ENCODE peak calls at places on chromosomes 7 and 10, in ten cellular contexts. One of them, this sample, is unnamed.

GRCh38 chr7:139575338-139575680 is 51.8 kb downstream of the CLEC2L start:
- DNase-seq in GM12878: no peak
- DNase-seq in A549: no peak
- DNase-seq in H1: no peak
- DNase-seq in suprapubic skin: no peak
- DNase-seq in stomach: peak
- DNase-seq in transverse colon: no peak
- DNase-seq in upper lobe of left lung: no peak
- DNase-seq in SK-N-SH: no peak
- DNase-seq in HepG2: no peak
- DNase-seq in this sample: no peak

GRCh38 chr7:12609556-12609955 is 39.0 kb downstream of the SCIN start:
- DNase-seq in GM12878: no peak
- DNase-seq in A549: no peak
- DNase-seq in H1: no peak
- DNase-seq in suprapubic skin: no peak
- DNase-seq in stomach: no peak
- DNase-seq in transverse colon: no peak
- DNase-seq in upper lobe of left lung: no peak
- DNase-seq in SK-N-SH: no peak
- DNase-seq in HepG2: no peak
- DNase-seq in this sample: no peak

GRCh38 chr7:45061807-45062206 is 27.0 kb downstream of the NACAD start:
- DNase-seq in GM12878: no peak
- DNase-seq in A549: no peak
- DNase-seq in H1: no peak
- DNase-seq in suprapubic skin: no peak
- DNase-seq in stomach: no peak
- DNase-seq in transverse colon: no peak
- DNase-seq in upper lobe of left lung: no peak
- DNase-seq in SK-N-SH: no peak
- DNase-seq in HepG2: no peak
- DNase-seq in this sample: no peak

GRCh38 chr7:44291066-44291732 is 34.2 kb downstream of the CAMK2B start:
- DNase-seq in GM12878: no peak
- DNase-seq in A549: no peak
- DNase-seq in H1: no peak
- DNase-seq in suprapubic skin: peak
- DNase-seq in stomach: peak
- DNase-seq in transverse colon: peak
- DNase-seq in upper lobe of left lung: peak
- DNase-seq in SK-N-SH: peak
- DNase-seq in HepG2: no peak
- DNase-seq in this sample: peak

GRCh38 chr10:33094263-33095051 is 136.4 kb upstream of the ITGB1 start:
- DNase-seq in GM12878: no peak
- DNase-seq in A549: no peak
- DNase-seq in H1: no peak
- DNase-seq in suprapubic skin: no peak
- DNase-seq in stomach: no peak
- DNase-seq in transverse colon: no peak
- DNase-seq in upper lobe of left lung: peak
- DNase-seq in SK-N-SH: no peak
- DNase-seq in HepG2: no peak
- DNase-seq in this sample: no peak

GRCh38 chr10:124155781-124156401 is 62.5 kb upstream of the CHST15 start:
- DNase-seq in GM12878: no peak
- DNase-seq in A549: no peak
- DNase-seq in H1: no peak
- DNase-seq in suprapubic skin: peak
- DNase-seq in stomach: no peak
- DNase-seq in transverse colon: no peak
- DNase-seq in upper lobe of left lung: peak
- DNase-seq in SK-N-SH: no peak
- DNase-seq in HepG2: no peak
- DNase-seq in this sample: peak

GRCh38 chr7:80159802-80160201 is 25.2 kb downstream of the GNAI1 start:
- DNase-seq in GM12878: no peak
- DNase-seq in A549: no peak
- DNase-seq in H1: no peak
- DNase-seq in suprapubic skin: no peak
- DNase-seq in stomach: no peak
- DNase-seq in transverse colon: no peak
- DNase-seq in upper lobe of left lung: no peak
- DNase-seq in SK-N-SH: no peak
- DNase-seq in HepG2: no peak
- DNase-seq in this sample: no peak

GRCh38 chr7:116524609-116525297 is at the start of gene CAV1:
- DNase-seq in GM12878: no peak
- DNase-seq in A549: peak
- DNase-seq in H1: peak
- DNase-seq in suprapubic skin: peak
- DNase-seq in stomach: peak
- DNase-seq in transverse colon: peak
- DNase-seq in upper lobe of left lung: peak
- DNase-seq in SK-N-SH: peak
- DNase-seq in HepG2: no peak
- DNase-seq in this sample: peak

GRCh38 chr10:63637833-63638443 is 116.7 kb downstream of the REEP3 start:
- DNase-seq in GM12878: no peak
- DNase-seq in A549: no peak
- DNase-seq in H1: no peak
- DNase-seq in suprapubic skin: no peak
- DNase-seq in stomach: no peak
- DNase-seq in transverse colon: no peak
- DNase-seq in upper lobe of left lung: no peak
- DNase-seq in SK-N-SH: no peak
- DNase-seq in HepG2: no peak
- DNase-seq in this sample: no peak

GRCh38 chr7:149261829-149262617 is at the start of gene ZNF783:
- DNase-seq in GM12878: peak
- DNase-seq in A549: peak
- DNase-seq in H1: peak
- DNase-seq in suprapubic skin: peak
- DNase-seq in stomach: peak
- DNase-seq in transverse colon: peak
- DNase-seq in upper lobe of left lung: peak
- DNase-seq in SK-N-SH: peak
- DNase-seq in HepG2: peak
- DNase-seq in this sample: peak

GRCh38 chr10:103847909-103848468 is 7.4 kb downstream of the SH3PXD2A start:
- DNase-seq in GM12878: no peak
- DNase-seq in A549: peak
- DNase-seq in H1: no peak
- DNase-seq in suprapubic skin: no peak
- DNase-seq in stomach: no peak
- DNase-seq in transverse colon: no peak
- DNase-seq in upper lobe of left lung: no peak
- DNase-seq in SK-N-SH: peak
- DNase-seq in HepG2: peak
- DNase-seq in this sample: peak

GRCh38 chr10:26703096-26703495 is 5.6 kb downstream of the PDSS1 start:
- DNase-seq in GM12878: no peak
- DNase-seq in A549: no peak
- DNase-seq in H1: no peak
- DNase-seq in suprapubic skin: no peak
- DNase-seq in stomach: no peak
- DNase-seq in transverse colon: no peak
- DNase-seq in upper lobe of left lung: no peak
- DNase-seq in SK-N-SH: no peak
- DNase-seq in HepG2: no peak
- DNase-seq in this sample: no peak

GRCh38 chr7:42700376-42701327 is 211.2 kb downstream of the C7orf25 start:
- DNase-seq in GM12878: no peak
- DNase-seq in A549: no peak
- DNase-seq in H1: no peak
- DNase-seq in suprapubic skin: no peak
- DNase-seq in stomach: peak
- DNase-seq in transverse colon: no peak
- DNase-seq in upper lobe of left lung: no peak
- DNase-seq in SK-N-SH: no peak
- DNase-seq in HepG2: no peak
- DNase-seq in this sample: no peak
- H3K27ac ChIP-seq in GM12878: no peak
- H3K27ac ChIP-seq in A549: no peak
- H3K27ac ChIP-seq in H1: no peak
- H3K27ac ChIP-seq in suprapubic skin: no peak
- H3K27ac ChIP-seq in stomach: no peak
- H3K27ac ChIP-seq in transverse colon: peak
- H3K27ac ChIP-seq in upper lobe of left lung: no peak
- H3K27ac ChIP-seq in SK-N-SH: no peak
- H3K27ac ChIP-seq in HepG2: no peak
- H3K27ac ChIP-seq in this sample: peak

GRCh38 chr10:119962837-119963236 is 70.3 kb downstream of the SEC23IP start:
- DNase-seq in GM12878: no peak
- DNase-seq in A549: no peak
- DNase-seq in H1: no peak
- DNase-seq in suprapubic skin: no peak
- DNase-seq in stomach: no peak
- DNase-seq in transverse colon: no peak
- DNase-seq in upper lobe of left lung: no peak
- DNase-seq in SK-N-SH: no peak
- DNase-seq in HepG2: no peak
- DNase-seq in this sample: no peak

DNA sequence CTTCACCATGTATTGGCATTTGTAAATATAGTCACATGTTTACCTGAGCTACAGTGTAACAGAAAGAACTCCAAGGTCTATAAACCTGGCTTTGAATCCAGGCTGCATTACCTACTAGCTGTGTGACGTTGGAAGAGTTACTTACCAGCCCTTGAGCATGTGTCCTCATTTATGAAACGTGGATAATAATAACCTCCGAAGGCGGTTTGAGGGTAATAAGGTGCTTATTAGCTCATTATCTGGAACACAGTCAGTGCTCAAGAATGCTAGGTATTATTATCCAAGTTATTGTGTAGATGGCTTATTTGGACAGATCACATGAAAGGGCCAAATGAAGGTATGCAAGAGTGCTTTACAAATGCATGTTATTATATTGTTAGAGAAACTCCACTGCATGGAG is 64.9 kb downstream of the SEC23IP start:
- DNase-seq in GM12878: no peak
- DNase-seq in A549: no peak
- DNase-seq in H1: no peak
- DNase-seq in suprapubic skin: no peak
- DNase-seq in stomach: no peak
- DNase-seq in transverse colon: no peak
- DNase-seq in upper lobe of left lung: no peak
- DNase-seq in SK-N-SH: no peak
- DNase-seq in HepG2: no peak
- DNase-seq in this sample: no peak
- TF ChIP-seq CTCF in GM12878: no peak
- TF ChIP-seq CTCF in A549: no peak
- TF ChIP-seq CTCF in H1: no peak
- TF ChIP-seq CTCF in suprapubic skin: no peak
- TF ChIP-seq CTCF in stomach: no peak
- TF ChIP-seq CTCF in transverse colon: no peak
- TF ChIP-seq CTCF in upper lobe of left lung: no peak
- TF ChIP-seq CTCF in SK-N-SH: no peak
- TF ChIP-seq CTCF in HepG2: no peak
- TF ChIP-seq CTCF in this sample: no peak

GRCh38 chr7:128703605-128704004 is 31.5 kb downstream of the GARIN1A start:
- DNase-seq in GM12878: no peak
- DNase-seq in A549: no peak
- DNase-seq in H1: no peak
- DNase-seq in suprapubic skin: no peak
- DNase-seq in stomach: no peak
- DNase-seq in transverse colon: no peak
- DNase-seq in upper lobe of left lung: no peak
- DNase-seq in SK-N-SH: no peak
- DNase-seq in HepG2: no peak
- DNase-seq in this sample: no peak

GRCh38 chr7:128704909-128705308 is 32.8 kb downstream of the GARIN1A start:
- DNase-seq in GM12878: no peak
- DNase-seq in A549: no peak
- DNase-seq in H1: no peak
- DNase-seq in suprapubic skin: no peak
- DNase-seq in stomach: no peak
- DNase-seq in transverse colon: no peak
- DNase-seq in upper lobe of left lung: no peak
- DNase-seq in SK-N-SH: no peak
- DNase-seq in HepG2: no peak
- DNase-seq in this sample: no peak

GRCh38 chr7:128699895-128700294 is 27.8 kb downstream of the GARIN1A start:
- DNase-seq in GM12878: no peak
- DNase-seq in A549: no peak
- DNase-seq in H1: no peak
- DNase-seq in suprapubic skin: no peak
- DNase-seq in stomach: no peak
- DNase-seq in transverse colon: no peak
- DNase-seq in upper lobe of left lung: no peak
- DNase-seq in SK-N-SH: no peak
- DNase-seq in HepG2: no peak
- DNase-seq in this sample: no peak

GRCh38 chr7:128699196-128699712 is 27.2 kb downstream of the GARIN1A start:
- DNase-seq in GM12878: no peak
- DNase-seq in A549: no peak
- DNase-seq in H1: no peak
- DNase-seq in suprapubic skin: no peak
- DNase-seq in stomach: no peak
- DNase-seq in transverse colon: no peak
- DNase-seq in upper lobe of left lung: no peak
- DNase-seq in SK-N-SH: no peak
- DNase-seq in HepG2: no peak
- DNase-seq in this sample: no peak

DNA sequence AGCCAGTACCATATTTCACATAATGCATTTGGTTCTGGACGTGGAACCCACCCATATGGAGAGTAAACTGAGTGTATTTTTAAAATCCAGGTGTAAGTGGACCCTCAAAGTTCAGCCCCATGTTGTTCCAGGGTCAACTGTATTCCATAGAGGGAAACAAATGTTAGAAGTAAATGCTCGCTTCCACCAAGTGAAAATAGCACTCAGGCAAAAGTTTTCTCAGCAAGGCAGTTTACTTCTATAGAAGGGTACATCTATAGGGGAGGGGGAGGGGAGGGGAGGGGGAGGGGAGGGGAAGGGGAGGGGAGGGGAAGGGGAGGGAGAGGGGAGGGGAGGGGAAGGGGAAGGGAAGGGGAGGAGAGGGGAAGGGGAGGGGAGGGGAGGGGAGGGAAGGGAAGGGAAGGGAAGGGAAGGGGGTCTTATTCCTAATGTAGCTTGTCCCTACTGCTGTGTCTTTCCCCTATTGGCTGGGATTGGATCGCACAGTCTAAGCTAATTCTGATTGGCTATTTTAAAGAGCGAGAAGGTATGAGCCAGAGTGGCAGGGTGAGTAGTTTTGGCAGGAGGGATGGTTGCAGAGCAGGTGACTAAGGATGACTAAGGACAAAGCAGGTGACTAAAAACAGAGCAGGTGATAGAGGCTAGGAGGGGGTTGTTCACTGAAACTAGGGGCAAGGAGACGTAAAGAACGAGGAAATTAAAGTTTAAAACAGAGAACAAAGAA is 29.1 kb downstream of the GARIN1A start:
- DNase-seq in GM12878: no peak
- DNase-seq in A549: no peak
- DNase-seq in H1: no peak
- DNase-seq in suprapubic skin: no peak
- DNase-seq in stomach: no peak
- DNase-seq in transverse colon: no peak
- DNase-seq in upper lobe of left lung: no peak
- DNase-seq in SK-N-SH: no peak
- DNase-seq in HepG2: no peak
- DNase-seq in this sample: no peak
- TF ChIP-seq EP300 in GM12878: no peak
- TF ChIP-seq EP300 in A549: no peak
- TF ChIP-seq EP300 in H1: no peak
- TF ChIP-seq EP300 in suprapubic skin: no peak
- TF ChIP-seq EP300 in stomach: no peak
- TF ChIP-seq EP300 in transverse colon: no peak
- TF ChIP-seq EP300 in upper lobe of left lung: no peak
- TF ChIP-seq EP300 in SK-N-SH: no peak
- TF ChIP-seq EP300 in HepG2: no peak
- TF ChIP-seq EP300 in this sample: no peak

GRCh38 chr10:48927198-48927597 is 12.4 kb downstream of the LRRC18 start:
- DNase-seq in GM12878: no peak
- DNase-seq in A549: no peak
- DNase-seq in H1: no peak
- DNase-seq in suprapubic skin: no peak
- DNase-seq in stomach: no peak
- DNase-seq in transverse colon: no peak
- DNase-seq in upper lobe of left lung: no peak
- DNase-seq in SK-N-SH: no peak
- DNase-seq in HepG2: no peak
- DNase-seq in this sample: no peak
- H3K27ac ChIP-seq in GM12878: no peak
- H3K27ac ChIP-seq in A549: no peak
- H3K27ac ChIP-seq in H1: no peak
- H3K27ac ChIP-seq in suprapubic skin: no peak
- H3K27ac ChIP-seq in stomach: no peak
- H3K27ac ChIP-seq in transverse colon: no peak
- H3K27ac ChIP-seq in upper lobe of left lung: no peak
- H3K27ac ChIP-seq in SK-N-SH: no peak
- H3K27ac ChIP-seq in HepG2: no peak
- H3K27ac ChIP-seq in this sample: no peak

This sample was measured in sigmoid colon.